ENCODE peak calls at places on chromosomes 13 and 19, in nine cellular contexts. G is A549, F is transverse colon, T is A673, E is mammary epithelial cell, M is H9, A is stomach, U is WERI-Rb-1, Y is RWPE1. P is an unnamed sample.

GRCh38 chr13:106514928-106515634 is 20.4 kb downstream of the EFNB2 start:
- DNase-seq in G (no peak), F (no peak), T (no peak), E (no peak), M (no peak), A (no peak), U (no peak), Y (no peak), P (no peak)

GRCh38 chr19:44959691-44960090 is 4.5 kb downstream of the CLPTM1 start:
- DNase-seq in G (no peak), F (no peak), T (no peak), E (no peak), M (no peak), A (no peak), U (no peak), Y (no peak), P (no peak)

GRCh38 chr19:1410136-1410786 is 2.9 kb downstream of the DAZAP1 start:
- DNase-seq in G (no peak), F (no peak), T (no peak), E (no peak), M (no peak), A (no peak), U (no peak), Y (no peak), P (no peak)

GRCh38 chr19:3458595-3459284 is 21.6 kb downstream of the SMIM24 start:
- DNase-seq in G (no peak), F (no peak), T (no peak), E (no peak), M (peak), A (no peak), U (no peak), Y (no peak), P (peak)

GRCh38 chr13:33524086-33524485 is 238.5 kb upstream of the STARD13 start:
- DNase-seq in G (no peak), F (no peak), T (no peak), E (peak), M (no peak), A (no peak), U (no peak), Y (no peak), P (no peak)

GRCh38 chr19:45953676-45954075 is 20.0 kb downstream of the NOVA2 start:
- DNase-seq in G (no peak), F (no peak), T (no peak), E (peak), M (no peak), A (no peak), U (no peak), Y (no peak), P (no peak)

GRCh38 chr13:29570058-29570654 is 25.3 kb downstream of the SLC7A1 start:
- DNase-seq in G (no peak), F (no peak), T (no peak), E (no peak), M (no peak), A (no peak), U (no peak), Y (no peak), P (no peak)

GRCh38 chr19:371501-372160 is 27.0 kb upstream of the MIER2 start:
- DNase-seq in G (no peak), F (no peak), T (no peak), E (no peak), M (no peak), A (no peak), U (no peak), Y (no peak), P (no peak)

GRCh38 chr19:49889687-49890348 is 6.9 kb downstream of the IL4I1 start:
- DNase-seq in G (peak), F (peak), T (peak), E (peak), M (peak), A (peak), U (no peak), Y (no peak), P (peak)

GRCh38 chr13:52779028-52779612 is 39.5 kb upstream of the CNMD start:
- DNase-seq in G (no peak), F (no peak), T (no peak), E (peak), M (no peak), A (no peak), U (peak), Y (no peak), P (no peak)

GRCh38 chr13:34749046-34749445 is 193.0 kb upstream of the NBEA start:
- DNase-seq in G (no peak), F (no peak), T (no peak), E (no peak), M (no peak), A (no peak), U (no peak), Y (no peak), P (no peak)

GRCh38 chr13:43878897-43879322 is 630 bp downstream of the CCDC122 start:
- DNase-seq in G (peak), F (peak), T (no peak), E (peak), M (peak), A (peak), U (peak), Y (peak), P (peak)

GRCh38 chr13:37473035-37473434 is 125.5 kb downstream of the POSTN start:
- DNase-seq in G (no peak), F (no peak), T (peak), E (no peak), M (peak), A (no peak), U (no peak), Y (peak), P (no peak)

GRCh38 chr13:94362411-94362909 is 117.0 kb downstream of the DCT start:
- DNase-seq in G (peak), F (peak), T (peak), E (peak), M (peak), A (peak), U (peak), Y (peak), P (peak)

GRCh38 chr19:7697721-7698287 is 4.1 kb downstream of the FCER2 start:
- DNase-seq in G (no peak), F (no peak), T (no peak), E (no peak), M (no peak), A (no peak), U (no peak), Y (no peak), P (no peak)

GRCh38 chr19:46537136-46538097 is 41.8 kb upstream of the PNMA8B start:
- DNase-seq in G (peak), F (peak), T (peak), E (peak), M (peak), A (peak), U (peak), Y (no peak), P (peak)

GRCh38 chr13:75321084-75321483 is 160.9 kb downstream of the TBC1D4 start:
- DNase-seq in G (no peak), F (no peak), T (no peak), E (no peak), M (no peak), A (no peak), U (no peak), Y (no peak), P (no peak)

GRCh38 chr19:29188704-29189375 is 24.1 kb downstream of the UQCRFS1 start:
- DNase-seq in G (no peak), F (no peak), T (no peak), E (no peak), M (no peak), A (no peak), U (peak), Y (no peak), P (no peak)

GRCh38 chr19:38266981-38267597 is 2.7 kb downstream of the SPINT2 start:
- DNase-seq in G (peak), F (peak), T (no peak), E (peak), M (no peak), A (no peak), U (no peak), Y (peak), P (no peak)

GRCh38 chr19:1563251-1563650 is 4.9 kb downstream of the MEX3D start:
- DNase-seq in G (no peak), F (no peak), T (no peak), E (no peak), M (no peak), A (no peak), U (no peak), Y (no peak), P (no peak)

GRCh38 chr13:96020155-96020575 is 33.0 kb downstream of the UGGT2 start:
- DNase-seq in G (peak), F (peak), T (peak), E (peak), M (peak), A (peak), U (peak), Y (peak), P (no peak)

GRCh38 chr19:3358919-3359849 is 7.2 kb upstream of the NFIC start:
- DNase-seq in G (no peak), F (peak), T (peak), E (no peak), M (no peak), A (peak), U (peak), Y (no peak), P (peak)

GRCh38 chr19:40419066-40419612 is 6.0 kb upstream of the PRX start:
- DNase-seq in G (no peak), F (no peak), T (no peak), E (no peak), M (peak), A (no peak), U (no peak), Y (no peak), P (no peak)

GRCh38 chr13:76879876-76880270 is 6.3 kb downstream of the KCTD12 start:
- DNase-seq in G (no peak), F (no peak), T (no peak), E (no peak), M (no peak), A (no peak), U (no peak), Y (no peak), P (no peak)

GRCh38 chr19:2166741-2167738 is 3.3 kb downstream of the DOT1L start:
- DNase-seq in G (no peak), F (peak), T (no peak), E (peak), M (peak), A (peak), U (no peak), Y (no peak), P (peak)

GRCh38 chr19:30590596-30591229 is 218.5 kb downstream of the ZNF536 start:
- DNase-seq in G (no peak), F (no peak), T (no peak), E (no peak), M (no peak), A (no peak), U (no peak), Y (no peak), P (no peak)

GRCh38 chr19:9037415-9038062 is 27.3 kb upstream of the MUC16 start:
- DNase-seq in G (no peak), F (no peak), T (no peak), E (no peak), M (no peak), A (no peak), U (no peak), Y (no peak), P (no peak)

GRCh38 chr19:13070425-13071140 is 32.1 kb downstream of the LYL1 start:
- DNase-seq in G (no peak), F (no peak), T (no peak), E (no peak), M (no peak), A (no peak), U (no peak), Y (no peak), P (no peak)

GRCh38 chr19:13068064-13068807 is 34.4 kb downstream of the LYL1 start:
- DNase-seq in G (no peak), F (no peak), T (no peak), E (no peak), M (no peak), A (no peak), U (no peak), Y (no peak), P (no peak)

GRCh38 chr19:13066933-13067831 is 35.5 kb downstream of the LYL1 start:
- DNase-seq in G (no peak), F (peak), T (no peak), E (no peak), M (no peak), A (no peak), U (no peak), Y (no peak), P (no peak)

GRCh38 chr19:13071444-13072205 is 31.0 kb downstream of the LYL1 start:
- DNase-seq in G (no peak), F (no peak), T (no peak), E (no peak), M (no peak), A (no peak), U (no peak), Y (no peak), P (no peak)

DNA sequence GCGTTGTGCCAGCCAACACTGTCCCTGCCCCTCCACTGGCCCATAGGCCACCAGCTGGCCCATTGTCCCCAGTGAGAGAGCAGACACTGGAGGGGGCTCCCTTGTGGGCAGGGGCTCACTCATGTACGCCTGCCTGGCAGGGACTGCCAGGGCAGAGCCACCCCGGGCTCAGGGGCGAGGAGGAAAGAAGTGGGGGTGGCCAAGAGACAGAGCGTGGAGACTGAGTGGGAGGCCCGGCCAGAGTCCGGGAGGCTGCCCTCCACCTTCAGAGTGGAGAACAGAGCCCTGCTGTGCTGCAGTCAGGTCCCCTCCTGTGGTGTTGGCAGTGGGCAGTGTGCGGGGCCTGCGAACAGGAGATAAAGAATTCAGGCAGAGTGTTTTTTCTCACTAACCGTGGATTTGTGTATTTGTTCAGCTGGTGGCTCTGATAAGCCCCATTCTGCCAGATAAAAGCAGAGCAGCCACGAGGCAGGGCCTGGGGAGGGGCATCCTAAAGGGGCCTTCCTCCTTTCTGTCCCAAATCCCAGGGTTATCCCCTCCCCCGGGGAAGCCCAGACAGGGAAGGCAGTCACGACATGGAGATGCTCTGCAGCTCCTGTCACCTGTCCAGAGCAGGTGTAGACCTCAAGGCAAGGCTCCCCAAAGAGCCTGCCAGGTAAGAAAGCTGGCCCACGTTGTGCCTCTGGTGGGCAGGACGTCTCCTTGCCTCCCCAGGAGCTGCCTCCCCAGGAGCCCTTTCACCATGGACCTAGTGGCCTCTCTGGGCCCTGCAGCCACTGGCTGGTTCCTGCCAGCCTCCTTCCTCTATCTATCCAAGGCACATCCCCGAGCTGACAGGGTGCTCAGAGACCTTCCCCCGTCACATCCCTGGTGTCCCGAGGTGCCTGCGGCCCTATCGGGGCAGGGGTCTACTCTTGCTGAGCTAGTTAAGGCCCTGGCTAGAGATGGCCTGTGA is 33.0 kb downstream of the LYL1 start:
- DNase-seq in G (no peak), F (no peak), T (no peak), E (no peak), M (no peak), A (no peak), U (no peak), Y (no peak), P (no peak)
- TF ChIP-seq CTCF in G (no peak), F (no peak), T (no peak), E (no peak), M (no peak), A (no peak), U (no peak), Y (no peak), P (no peak)

GRCh38 chr13:110216006-110216402 is 91.0 kb downstream of the COL4A1 start:
- DNase-seq in G (no peak), F (no peak), T (no peak), E (no peak), M (no peak), A (no peak), U (no peak), Y (no peak), P (no peak)

GRCh38 chr13:110214637-110215036 is 92.3 kb downstream of the COL4A1 start:
- DNase-seq in G (no peak), F (no peak), T (peak), E (no peak), M (no peak), A (no peak), U (peak), Y (no peak), P (no peak)

GRCh38 chr13:110213461-110214074 is 93.4 kb downstream of the COL4A1 start:
- DNase-seq in G (no peak), F (no peak), T (no peak), E (no peak), M (no peak), A (no peak), U (no peak), Y (no peak), P (no peak)

GRCh38 chr13:110216403-110217041 is 90.4 kb downstream of the COL4A1 start:
- DNase-seq in G (no peak), F (no peak), T (no peak), E (no peak), M (no peak), A (no peak), U (no peak), Y (no peak), P (no peak)

GRCh38 chr13:110215606-110216005 is 91.4 kb downstream of the COL4A1 start:
- DNase-seq in G (no peak), F (no peak), T (no peak), E (no peak), M (no peak), A (no peak), U (no peak), Y (no peak), P (no peak)
- H3K27ac ChIP-seq in G (no peak), F (peak), T (no peak), E (no peak), M (no peak), A (peak), U (no peak), Y (no peak), P (no peak)

GRCh38 chr19:56661248-56661647 is 10.3 kb downstream of the ZNF835 start:
- DNase-seq in G (no peak), F (no peak), T (no peak), E (no peak), M (no peak), A (no peak), U (no peak), Y (no peak), P (no peak)

GRCh38 chr19:56664511-56664910 is 7.0 kb downstream of the ZNF835 start:
- DNase-seq in G (no peak), F (no peak), T (no peak), E (no peak), M (no peak), A (no peak), U (no peak), Y (no peak), P (no peak)

GRCh38 chr19:56663931-56664500 is 7.5 kb downstream of the ZNF835 start:
- DNase-seq in G (no peak), F (no peak), T (no peak), E (no peak), M (no peak), A (no peak), U (no peak), Y (no peak), P (no peak)

DNA sequence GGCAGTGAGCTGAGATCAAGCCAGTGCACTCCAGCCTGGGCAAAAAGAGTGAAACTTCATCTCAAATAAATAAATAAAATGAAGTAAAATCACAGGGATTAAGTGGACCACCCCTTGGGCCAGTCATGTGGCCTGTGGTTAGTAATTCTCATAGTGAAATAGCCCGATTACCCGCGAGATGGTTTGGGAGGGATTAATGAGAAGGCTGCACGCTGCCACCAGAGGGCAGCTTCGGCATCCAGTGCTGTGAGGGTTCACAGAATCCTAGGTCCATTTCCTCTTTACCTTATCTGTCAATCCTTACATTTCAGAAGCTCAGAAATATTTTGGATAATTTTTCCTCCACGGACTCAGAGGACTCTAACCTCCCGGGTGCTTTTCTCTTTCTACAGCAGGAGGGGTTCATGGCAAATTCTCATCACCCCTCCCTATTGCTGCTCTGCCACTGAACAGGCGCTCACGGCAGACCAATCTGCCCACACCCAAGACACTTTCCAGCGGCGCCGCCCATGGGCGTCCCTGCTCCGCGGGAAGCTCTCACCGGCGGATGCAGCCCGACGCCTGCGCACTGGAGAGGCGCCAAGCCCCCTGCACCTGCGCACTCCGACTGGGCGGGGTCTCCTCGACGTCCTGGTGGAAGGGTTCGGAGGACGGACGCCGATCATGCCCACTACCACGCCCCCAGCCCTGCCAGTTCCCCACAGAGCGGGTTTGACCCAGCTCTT is 11.0 kb downstream of the ZNF835 start:
- DNase-seq in G (no peak), F (no peak), T (peak), E (no peak), M (no peak), A (no peak), U (no peak), Y (no peak), P (peak)
- TF ChIP-seq CTCF in G (no peak), F (no peak), T (peak), E (no peak), M (peak), A (no peak), U (peak), Y (no peak), P (peak)

GRCh38 chr19:11736696-11737095 is 2.0 kb downstream of the ZNF823 start:
- DNase-seq in G (no peak), F (peak), T (peak), E (peak), M (no peak), A (no peak), U (peak), Y (peak), P (peak)
- H3K27ac ChIP-seq in G (no peak), F (no peak), T (peak), E (no peak), M (no peak), A (no peak), U (no peak), Y (peak), P (no peak)

DNA sequence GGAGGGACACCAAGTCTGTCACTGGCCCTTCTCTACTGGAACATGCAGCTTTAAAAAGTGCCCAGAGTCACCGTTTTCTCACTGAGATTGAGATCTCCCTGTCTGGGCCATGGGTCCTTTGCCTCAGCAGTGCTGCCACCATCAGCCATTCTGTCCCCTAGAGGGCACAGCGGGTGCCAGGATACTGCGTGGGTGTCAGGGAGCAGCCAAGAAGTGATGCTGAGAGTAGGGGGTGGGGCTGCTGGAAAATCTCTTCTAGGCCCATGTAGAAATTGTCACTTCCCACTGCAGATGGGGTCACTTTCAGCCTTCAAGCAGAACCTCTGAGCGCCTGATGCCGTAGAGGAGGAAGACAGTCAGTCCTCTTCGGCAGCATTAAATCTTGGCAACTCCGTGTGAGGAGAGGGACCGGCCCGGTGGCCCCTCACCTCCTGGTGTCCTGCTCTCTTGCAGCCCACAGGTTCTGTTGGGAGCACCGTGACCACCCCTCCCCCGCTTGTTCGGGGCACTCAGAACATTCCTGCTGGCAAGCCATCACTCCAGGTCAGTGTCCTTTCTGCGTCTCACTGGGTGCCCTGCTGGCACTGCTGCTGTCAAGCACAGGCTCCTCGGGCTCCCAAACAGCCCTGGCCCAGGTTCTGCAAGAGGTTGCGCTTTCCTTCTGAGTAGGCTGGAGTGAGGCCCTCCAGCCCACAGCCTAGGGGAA is 21.4 kb downstream of the TSSK6 start:
- DNase-seq in G (no peak), F (no peak), T (peak), E (no peak), M (no peak), A (no peak), U (no peak), Y (no peak), P (no peak)
- TF ChIP-seq CTCF in G (no peak), F (no peak), T (peak), E (no peak), M (no peak), A (no peak), U (no peak), Y (no peak), P (no peak)